ENCODE peak calls at places on chromosomes 1 and 21, in four cellular contexts. Y, U, O and W are unnamed samples.

GRCh38 chr1:44621841-44622286 is 52.4 kb downstream of the TMEM53 start:
- DNase-seq in Y (no peak), U (no peak), O (no peak), W (no peak)

GRCh38 chr1:235917267-235917811 is 50.6 kb upstream of the LYST start:
- DNase-seq in Y (no peak), U (no peak), O (no peak), W (peak)

GRCh38 chr1:173479649-173480048 is 2.5 kb downstream of the PRDX6 start:
- DNase-seq in Y (no peak), U (no peak), O (no peak), W (peak)

GRCh38 chr1:231796141-231796540 is 169.6 kb downstream of the DISC1 start:
- DNase-seq in Y (no peak), U (no peak), O (no peak), W (no peak)

GRCh38 chr1:221708076-221708571 is 33.8 kb downstream of the DUSP10 start:
- DNase-seq in Y (no peak), U (no peak), O (no peak), W (peak)

GRCh38 chr1:234170622-234171021 is 202.6 kb upstream of the COA6 start:
- DNase-seq in Y (no peak), U (no peak), O (no peak), W (no peak)

GRCh38 chr1:198641506-198641905 is 2.7 kb downstream of the PTPRC start:
- DNase-seq in Y (no peak), U (no peak), O (no peak), W (no peak)

GRCh38 chr1:115679141-115679611 is 37.4 kb downstream of the VANGL1 start:
- DNase-seq in Y (no peak), U (no peak), O (no peak), W (peak)

GRCh38 chr1:117758444-117759316 is 152.8 kb downstream of the TENT5C start:
- DNase-seq in Y (peak), U (peak), O (peak), W (peak)

GRCh38 chr1:6601049-6601864 is 1.4 kb downstream of the KLHL21 start:
- DNase-seq in Y (no peak), U (no peak), O (peak), W (peak)

GRCh38 chr1:65812065-65812464 is 19.4 kb downstream of the PDE4B start:
- DNase-seq in Y (no peak), U (no peak), O (no peak), W (peak)

GRCh38 chr1:22143065-22143514 is at the start of gene WNT4:
- DNase-seq in Y (no peak), U (no peak), O (peak), W (no peak)

GRCh38 chr21:46212721-46213484 is 15.7 kb downstream of the LSS start:
- DNase-seq in Y (no peak), U (no peak), O (no peak), W (no peak)

GRCh38 chr1:214983126-214983869 is 99.2 kb upstream of the KCNK2 start:
- DNase-seq in Y (no peak), U (no peak), O (no peak), W (no peak)

GRCh38 chr1:21865943-21866628 is 54.0 kb downstream of the LDLRAD2 start:
- DNase-seq in Y (peak), U (no peak), O (peak), W (peak)

GRCh38 chr1:169630006-169630405 is at the start of gene SELP:
- DNase-seq in Y (no peak), U (no peak), O (no peak), W (peak)

GRCh38 chr1:180482425-180483275 is 19.7 kb downstream of the ACBD6 start:
- DNase-seq in Y (no peak), U (peak), O (no peak), W (peak)

GRCh38 chr1:232477728-232478127 is 152.2 kb downstream of the SIPA1L2 start:
- DNase-seq in Y (no peak), U (peak), O (no peak), W (peak)

GRCh38 chr1:73839922-73840321 is 358.1 kb downstream of the LRRIQ3 start:
- DNase-seq in Y (no peak), U (no peak), O (no peak), W (no peak)

GRCh38 chr1:150537732-150538684 is 11.2 kb upstream of the ADAMTSL4 start:
- DNase-seq in Y (no peak), U (no peak), O (peak), W (peak)

GRCh38 chr1:4227986-4228385 is 327.9 kb upstream of the C1orf174 start:
- DNase-seq in Y (no peak), U (no peak), O (no peak), W (no peak)

GRCh38 chr1:43349594-43350306 is 9.0 kb upstream of the CDC20 start:
- DNase-seq in Y (no peak), U (no peak), O (no peak), W (peak)

GRCh38 chr1:53075206-53075605 is 13.2 kb downstream of the PODN start:
- DNase-seq in Y (no peak), U (no peak), O (no peak), W (no peak)

GRCh38 chr1:201212056-201212455 is 21.4 kb downstream of the IGFN1 start:
- DNase-seq in Y (no peak), U (no peak), O (no peak), W (no peak)

GRCh38 chr1:89274431-89274857 is 1.8 kb upstream of the GBP5 start:
- DNase-seq in Y (no peak), U (no peak), O (no peak), W (peak)

GRCh38 chr1:245361951-245362350 is 207.2 kb downstream of the KIF26B start:
- DNase-seq in Y (no peak), U (no peak), O (no peak), W (no peak)

GRCh38 chr1:85449356-85449755 is 15.6 kb downstream of the DDAH1 start:
- DNase-seq in Y (no peak), U (no peak), O (no peak), W (no peak)

GRCh38 chr1:20080441-20081330 is 10.7 kb downstream of the PLA2G5 start:
- DNase-seq in Y (no peak), U (no peak), O (no peak), W (no peak)

GRCh38 chr1:153833171-153833570 is 58.0 kb downstream of the SLC27A3 start:
- DNase-seq in Y (no peak), U (no peak), O (no peak), W (no peak)

DNA sequence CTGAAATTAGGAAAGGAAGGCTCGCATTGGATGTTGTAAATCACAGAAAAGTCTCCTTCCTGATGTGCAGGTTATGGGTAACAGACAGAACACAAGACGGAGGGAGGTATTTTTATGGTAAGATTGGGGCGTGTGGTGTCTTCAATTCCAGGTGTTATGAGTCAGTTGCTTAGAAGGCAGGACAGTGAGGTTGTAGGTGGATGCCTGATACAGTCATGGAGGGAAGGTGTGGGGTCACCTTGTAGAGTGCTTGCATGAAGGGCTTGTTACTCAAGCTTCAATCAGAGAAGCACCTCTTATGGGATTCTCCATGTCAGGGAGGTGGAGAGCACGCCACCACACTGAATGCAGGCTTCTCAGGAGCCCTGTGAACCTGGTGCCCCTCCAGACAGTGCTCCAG is 63.1 kb downstream of the C1orf21 start:
- DNase-seq in Y (no peak), U (no peak), O (no peak), W (no peak)
- H3K14ac ChIP-seq in Y (no peak), U (no peak), O (peak), W (no peak)

GRCh38 chr21:16079830-16080229 is 350.0 kb downstream of the USP25 start:
- DNase-seq in Y (no peak), U (no peak), O (no peak), W (peak)

GRCh38 chr21:16085436-16085835 is 355.7 kb downstream of the USP25 start:
- DNase-seq in Y (no peak), U (no peak), O (no peak), W (no peak)

GRCh38 chr21:16084776-16085364 is 355.1 kb downstream of the USP25 start:
- DNase-seq in Y (no peak), U (no peak), O (no peak), W (no peak)

GRCh38 chr21:16081304-16081703 is 351.5 kb downstream of the USP25 start:
- DNase-seq in Y (no peak), U (no peak), O (no peak), W (no peak)

GRCh38 chr21:16082038-16082816 is 352.4 kb downstream of the USP25 start:
- DNase-seq in Y (no peak), U (no peak), O (no peak), W (peak)
- H3K9ac ChIP-seq in Y (no peak), U (no peak), O (no peak), W (peak)

DNA sequence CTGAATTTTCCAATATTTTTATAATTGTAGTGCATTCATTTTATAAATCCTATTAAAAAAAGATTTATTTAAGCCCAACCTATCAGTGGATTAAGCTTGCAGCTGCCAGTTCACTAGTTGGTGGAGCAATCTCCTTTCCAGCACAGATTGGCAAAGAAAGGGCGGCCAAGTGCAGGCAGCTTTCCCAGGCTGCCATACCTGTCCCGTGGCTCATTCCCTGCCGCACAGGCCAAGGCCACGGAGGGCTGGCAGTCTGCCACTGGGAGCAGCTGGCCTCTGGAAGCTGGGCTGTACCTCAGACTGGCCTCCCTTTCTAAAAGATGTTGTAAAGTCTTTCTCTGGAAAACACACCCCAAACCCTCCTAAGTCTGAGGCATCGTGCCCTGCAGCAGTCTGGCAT is 74.2 kb downstream of the SIM2 start:
- DNase-seq in Y (no peak), U (no peak), O (no peak), W (peak)
- H3K14ac ChIP-seq in Y (no peak), U (no peak), O (no peak), W (no peak)

GRCh38 chr1:67792756-67793475 is 40.4 kb downstream of the GNG12 start:
- DNase-seq in Y (no peak), U (no peak), O (no peak), W (no peak)

GRCh38 chr1:67789551-67789950 is 43.7 kb downstream of the GNG12 start:
- DNase-seq in Y (no peak), U (no peak), O (no peak), W (no peak)

GRCh38 chr1:67791686-67792475 is 41.4 kb downstream of the GNG12 start:
- DNase-seq in Y (no peak), U (no peak), O (no peak), W (peak)

GRCh38 chr1:67793562-67793961 is 39.7 kb downstream of the GNG12 start:
- DNase-seq in Y (no peak), U (no peak), O (no peak), W (peak)

DNA sequence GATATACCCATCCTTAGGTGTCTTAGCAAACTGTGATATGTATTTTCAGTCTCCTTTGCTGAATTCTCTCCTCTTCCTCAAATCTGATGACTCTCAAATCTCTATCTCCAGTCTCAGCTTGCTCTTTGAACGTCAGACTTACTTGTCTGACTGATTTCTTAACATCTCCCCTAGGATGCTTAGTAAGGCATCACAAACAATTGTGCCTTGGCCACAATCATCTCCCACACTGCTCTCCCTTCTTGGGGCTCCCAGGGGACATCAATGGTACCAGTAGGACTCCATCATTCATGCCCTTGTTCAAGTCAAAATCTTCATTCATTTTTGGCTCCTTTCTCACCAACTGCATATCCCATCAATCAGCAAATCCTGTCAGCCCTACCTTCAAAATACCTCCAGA is 42.0 kb downstream of the GNG12 start:
- DNase-seq in Y (no peak), U (no peak), O (no peak), W (no peak)
- H3K9ac ChIP-seq in Y (no peak), U (no peak), O (no peak), W (peak)

GRCh38 chr1:25700626-25701025 is 84.0 kb downstream of the MAN1C1 start:
- DNase-seq in Y (no peak), U (no peak), O (peak), W (no peak)
- H3K14ac ChIP-seq in Y (no peak), U (no peak), O (no peak), W (no peak)

GRCh38 chr1:156155760-156156495 is 2.5 kb downstream of the SEMA4A start:
- DNase-seq in Y (no peak), U (no peak), O (no peak), W (peak)
- H3K9ac ChIP-seq in Y (no peak), U (peak), O (no peak), W (no peak)

GRCh38 chr21:33647560-33647959 is 5.3 kb downstream of the ITSN1 start:
- DNase-seq in Y (no peak), U (no peak), O (no peak), W (no peak)

GRCh38 chr21:33648555-33648954 is 6.3 kb downstream of the ITSN1 start:
- DNase-seq in Y (no peak), U (no peak), O (no peak), W (no peak)

GRCh38 chr21:33650929-33651505 is 8.7 kb downstream of the ITSN1 start:
- DNase-seq in Y (no peak), U (no peak), O (no peak), W (no peak)

GRCh38 chr21:33651965-33652680 is 9.8 kb downstream of the ITSN1 start:
- DNase-seq in Y (no peak), U (no peak), O (no peak), W (no peak)

GRCh38 chr21:33650230-33650629 is 7.9 kb downstream of the ITSN1 start:
- DNase-seq in Y (no peak), U (no peak), O (no peak), W (no peak)
- H3K14ac ChIP-seq in Y (no peak), U (no peak), O (no peak), W (peak)

GRCh38 chr1:160209656-160210046 is 4.5 kb downstream of the PEA15 start:
- DNase-seq in Y (no peak), U (peak), O (no peak), W (no peak)

GRCh38 chr1:160209041-160209655 is 4.0 kb downstream of the PEA15 start:
- DNase-seq in Y (no peak), U (no peak), O (no peak), W (no peak)

GRCh38 chr1:160207751-160208150 is 2.6 kb downstream of the PEA15 start:
- DNase-seq in Y (no peak), U (no peak), O (no peak), W (no peak)

GRCh38 chr1:160207118-160207650 is 2.0 kb downstream of the PEA15 start:
- DNase-seq in Y (no peak), U (no peak), O (no peak), W (no peak)

GRCh38 chr1:160208179-160209040 is 3.2 kb downstream of the PEA15 start:
- DNase-seq in Y (no peak), U (no peak), O (no peak), W (peak)
- H3K9ac ChIP-seq in Y (no peak), U (no peak), O (no peak), W (peak)

GRCh38 chr1:109876617-109877319 is 33.9 kb upstream of the CSF1 start:
- DNase-seq in Y (no peak), U (no peak), O (peak), W (peak)

GRCh38 chr1:109877320-109877771 is 33.3 kb upstream of the CSF1 start:
- DNase-seq in Y (peak), U (peak), O (peak), W (peak)

GRCh38 chr1:109878531-109878930 is 32.1 kb upstream of the CSF1 start:
- DNase-seq in Y (no peak), U (no peak), O (no peak), W (no peak)

GRCh38 chr1:109875874-109876273 is 34.8 kb upstream of the CSF1 start:
- DNase-seq in Y (no peak), U (no peak), O (no peak), W (no peak)

GRCh38 chr1:109877776-109878175 is 32.9 kb upstream of the CSF1 start:
- DNase-seq in Y (no peak), U (no peak), O (no peak), W (no peak)
- H3K14ac ChIP-seq in Y (no peak), U (no peak), O (peak), W (peak)